ENCODE peak calls at places on chromosomes 5 and 9, in five cellular contexts. M is fibroblast of lung, D is tibial artery, W is A549, Z is neural progenitor cell. A is an unnamed sample.

GRCh38 chr9:98994226-98995058 is 50.7 kb downstream of the COL15A1 start:
- DNase-seq in W (peak), D (no peak), M (no peak), Z (no peak), A (no peak)

GRCh38 chr9:87386490-87386889 is 111.2 kb upstream of the DAPK1 start:
- DNase-seq in Z (no peak), D (no peak), W (peak), M (no peak), A (no peak)

GRCh38 chr5:65144136-65144871 is 337.4 kb downstream of the ADAMTS6 start:
- DNase-seq in W (no peak), D (no peak), M (no peak), Z (no peak), A (no peak)

GRCh38 chr9:3181049-3181953 is 337.4 kb upstream of the PUM3 start:
- DNase-seq in Z (peak), M (no peak), W (peak), D (no peak), A (peak)

GRCh38 chr5:100647461-100648230 is 112.5 kb downstream of the FAM174A start:
- DNase-seq in Z (peak), W (peak), D (peak), M (no peak), A (no peak)

GRCh38 chr9:93827545-93828330 is 127.4 kb downstream of the BARX1 start:
- DNase-seq in M (peak), D (no peak), Z (peak), W (peak), A (peak)

GRCh38 chr9:126545116-126545515 is 68.6 kb upstream of the LMX1B start:
- DNase-seq in W (no peak), D (no peak), Z (no peak), M (no peak), A (no peak)

GRCh38 chr9:21549251-21549765 is 67.2 kb upstream of the IFNE start:
- DNase-seq in M (peak), W (peak), D (no peak), Z (no peak), A (no peak)

GRCh38 chr5:163024936-163025335 is 412.5 kb upstream of the CCNG1 start:
- DNase-seq in D (no peak), M (no peak), Z (no peak), W (no peak), A (no peak)

GRCh38 chr5:175652741-175653663 is 4.9 kb upstream of the HRH2 start:
- DNase-seq in W (no peak), D (no peak), M (no peak), Z (no peak), A (no peak)

GRCh38 chr5:92627186-92627585 is 953.8 kb downstream of the NR2F1-AS1 start:
- DNase-seq in M (no peak), W (no peak), D (no peak), Z (no peak), A (no peak)

GRCh38 chr9:114284316-114285060 is 38.4 kb upstream of the ORM1 start:
- DNase-seq in D (no peak), M (no peak), W (no peak), Z (no peak), A (peak)

GRCh38 chr5:1016476-1016875 is 7.9 kb downstream of the NKD2 start:
- DNase-seq in W (no peak), D (no peak), Z (no peak), M (no peak), A (no peak)

GRCh38 chr9:38160613-38161215 is 91.7 kb upstream of the SHB start:
- DNase-seq in D (peak), Z (peak), M (peak), W (peak), A (peak)

GRCh38 chr5:83048277-83048676 is 28.9 kb downstream of the TMEM167A start:
- DNase-seq in M (no peak), W (no peak), Z (no peak), D (no peak), A (no peak)

GRCh38 chr5:1915316-1915715 is 32.6 kb upstream of the IRX4 start:
- DNase-seq in M (no peak), Z (no peak), D (no peak), W (no peak), A (no peak)

GRCh38 chr9:97923529-97924108 is 1.3 kb upstream of the TRMO start:
- DNase-seq in W (peak), Z (peak), M (peak), D (peak), A (peak)

GRCh38 chr9:113463418-113464285 is at the start of gene RGS3:
- DNase-seq in M (no peak), W (peak), D (no peak), Z (peak), A (no peak)

GRCh38 chr5:128539038-128539429 is 989 bp upstream of the FBN2 start:
- DNase-seq in Z (no peak), W (peak), M (peak), D (no peak), A (no peak)

GRCh38 chr9:4829956-4830355 is 37.2 kb downstream of the RCL1 start:
- DNase-seq in D (no peak), M (peak), Z (no peak), W (no peak), A (no peak)

GRCh38 chr9:127835930-127836586 is 18.4 kb downstream of the ENG start:
- DNase-seq in D (peak), M (peak), Z (no peak), W (no peak), A (no peak)

GRCh38 chr5:179278119-179278518 is 67.1 kb downstream of the ADAMTS2 start:
- DNase-seq in D (no peak), Z (no peak), W (no peak), M (no peak), A (no peak)

GRCh38 chr5:93192107-93192506 is 388.9 kb downstream of the NR2F1-AS1 start:
- DNase-seq in W (peak), Z (no peak), D (no peak), M (peak), A (no peak)

GRCh38 chr5:170293273-170293672 is 4.3 kb downstream of the LCP2 start:
- DNase-seq in Z (no peak), M (no peak), D (peak), W (no peak), A (no peak)

GRCh38 chr5:170296036-170296934 is 1.3 kb downstream of the LCP2 start:
- DNase-seq in Z (no peak), M (no peak), W (no peak), D (no peak), A (no peak)

GRCh38 chr5:170300361-170301013 is 2.9 kb upstream of the LCP2 start:
- DNase-seq in W (no peak), D (no peak), M (no peak), Z (no peak), A (no peak)

GRCh38 chr5:170297589-170298462 is at the start of gene LCP2:
- DNase-seq in Z (no peak), M (no peak), W (no peak), D (no peak), A (no peak)

GRCh38 chr5:170296935-170297588 is 515 bp downstream of the LCP2 start:
- DNase-seq in M (no peak), Z (no peak), W (no peak), D (no peak), A (no peak)
- H3K4me3 ChIP-seq in M (no peak), Z (no peak), W (no peak), D (peak), A (no peak)

DNA sequence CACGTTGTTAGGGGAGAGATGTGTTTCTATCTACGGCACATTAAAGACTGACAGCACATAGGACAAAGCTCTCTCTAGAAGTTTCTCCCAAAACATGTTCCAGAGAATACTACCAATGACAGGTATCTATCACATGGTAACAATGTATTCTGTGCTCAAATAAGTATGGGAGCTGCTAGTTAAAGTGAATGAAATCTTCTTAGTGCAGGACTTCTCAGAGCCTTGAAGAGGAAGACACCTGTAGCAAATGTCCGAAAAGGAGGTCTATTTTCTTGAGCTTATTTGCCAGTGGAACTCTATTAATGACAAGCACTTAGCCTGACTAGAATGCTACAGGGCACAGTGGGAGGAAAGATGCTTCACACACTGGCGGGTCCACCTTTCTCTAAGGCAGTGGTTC is 137.4 kb downstream of the ENTREP1 start:
- DNase-seq in D (no peak), Z (no peak), M (no peak), W (no peak), A (no peak)
- H3K27ac ChIP-seq in D (no peak), Z (no peak), M (no peak), W (no peak), A (no peak)

DNA sequence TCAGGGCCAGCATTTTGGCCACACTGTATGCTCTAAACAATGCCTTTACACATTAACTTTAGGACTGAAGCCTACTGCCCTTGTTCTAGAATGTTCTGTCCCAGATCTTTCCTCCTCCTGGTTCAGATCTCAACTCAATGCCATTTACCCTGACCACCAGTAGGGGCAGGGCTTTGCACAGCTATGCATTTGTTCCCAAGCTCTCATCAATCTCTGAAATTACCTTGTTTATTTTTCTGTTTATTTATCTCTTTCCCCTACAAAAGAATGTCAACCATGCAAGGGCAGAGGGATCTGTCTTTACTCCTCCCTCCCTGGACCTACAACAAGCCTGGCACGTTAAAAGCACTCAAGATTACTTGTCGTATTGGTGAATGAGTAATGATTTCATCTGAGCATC is 612.9 kb downstream of the BNC2 start:
- DNase-seq in D (no peak), W (peak), M (no peak), Z (peak), A (no peak)
- TF ChIP-seq CTCF in D (peak), W (peak), M (peak), Z (peak), A (peak)

DNA sequence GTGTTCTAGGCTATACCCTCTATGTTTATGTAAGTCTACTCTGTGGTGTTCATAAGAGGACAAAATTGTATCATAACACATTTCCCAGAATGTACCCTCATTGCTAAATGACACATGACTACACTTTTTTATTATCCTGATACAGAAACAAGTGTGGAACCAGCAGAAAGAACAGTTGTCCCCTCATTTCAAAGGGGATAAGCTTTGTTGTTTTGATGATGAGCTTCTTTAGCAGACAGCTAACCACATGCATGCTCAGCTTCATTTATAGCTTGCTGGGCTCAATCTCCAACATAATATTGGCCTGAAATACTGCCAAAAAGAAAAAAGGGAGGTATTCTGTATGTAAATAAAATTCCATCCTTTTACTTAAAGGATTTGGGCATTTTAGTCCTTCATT is 120.3 kb downstream of the SPATA31D1 start:
- DNase-seq in Z (no peak), W (no peak), D (no peak), M (no peak), A (no peak)
- H3K4me3 ChIP-seq in Z (no peak), W (no peak), D (no peak), M (no peak), A (no peak)

GRCh38 chr9:71734953-71735352 is 33.4 kb downstream of the CEMIP2 start:
- DNase-seq in Z (no peak), D (no peak), M (peak), W (no peak), A (no peak)
- H3K27ac ChIP-seq in Z (no peak), D (no peak), M (no peak), W (peak), A (no peak)

GRCh38 chr5:90421136-90421535 is 11.6 kb upstream of the CETN3 start:
- DNase-seq in M (peak), Z (peak), W (peak), D (no peak), A (no peak)
- TF ChIP-seq CTCF in M (no peak), Z (peak), W (peak), D (no peak), A (peak)

DNA sequence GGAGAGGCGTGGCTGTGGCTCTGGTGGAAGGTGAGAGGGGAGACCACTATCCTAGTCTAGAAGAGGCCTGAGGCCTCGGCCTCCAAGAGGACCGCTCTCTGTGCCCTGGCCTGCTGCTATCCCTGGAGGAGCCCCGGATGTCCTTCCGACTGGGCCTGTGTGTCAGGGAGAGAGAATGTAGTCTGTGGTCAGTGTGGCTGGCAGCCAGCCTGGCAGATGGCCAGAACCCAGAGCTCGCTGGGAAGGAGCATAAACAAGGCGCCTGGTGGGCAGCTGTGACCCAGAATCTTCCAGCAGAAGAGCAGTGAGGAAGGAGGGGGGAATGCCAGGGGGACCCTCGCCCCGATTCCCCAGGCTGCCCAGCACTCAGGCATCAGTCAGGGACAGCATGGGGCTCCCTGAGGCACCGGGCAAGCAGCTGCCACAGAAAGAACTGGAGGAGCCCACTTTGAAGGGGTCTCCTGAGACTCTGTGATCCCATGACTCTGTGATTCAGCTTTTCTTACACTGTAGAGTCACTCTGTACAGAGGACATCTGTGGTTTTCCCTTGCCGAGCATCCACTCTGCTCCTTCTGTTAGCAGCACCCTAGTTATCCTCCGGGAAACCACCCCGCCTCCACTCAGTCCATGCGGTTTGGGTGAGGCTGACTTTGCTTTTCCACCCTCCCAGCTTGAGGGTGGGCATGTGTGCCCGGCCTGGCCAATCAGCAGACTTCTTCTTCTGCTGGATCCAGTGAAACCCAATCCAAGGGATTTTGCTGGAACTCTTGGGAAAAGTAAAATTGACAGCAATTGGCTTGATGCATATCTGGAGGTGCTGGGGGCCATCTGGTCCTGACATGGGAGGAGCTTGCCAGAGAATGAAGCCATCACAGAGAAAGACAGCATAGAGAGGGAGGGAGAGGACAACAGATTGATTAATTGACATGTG is 46.2 kb upstream of the PWWP2A start:
- DNase-seq in Z (peak), W (peak), M (peak), D (peak), A (peak)
- H3K4me3 ChIP-seq in Z (no peak), W (peak), M (no peak), D (peak), A (peak)

DNA sequence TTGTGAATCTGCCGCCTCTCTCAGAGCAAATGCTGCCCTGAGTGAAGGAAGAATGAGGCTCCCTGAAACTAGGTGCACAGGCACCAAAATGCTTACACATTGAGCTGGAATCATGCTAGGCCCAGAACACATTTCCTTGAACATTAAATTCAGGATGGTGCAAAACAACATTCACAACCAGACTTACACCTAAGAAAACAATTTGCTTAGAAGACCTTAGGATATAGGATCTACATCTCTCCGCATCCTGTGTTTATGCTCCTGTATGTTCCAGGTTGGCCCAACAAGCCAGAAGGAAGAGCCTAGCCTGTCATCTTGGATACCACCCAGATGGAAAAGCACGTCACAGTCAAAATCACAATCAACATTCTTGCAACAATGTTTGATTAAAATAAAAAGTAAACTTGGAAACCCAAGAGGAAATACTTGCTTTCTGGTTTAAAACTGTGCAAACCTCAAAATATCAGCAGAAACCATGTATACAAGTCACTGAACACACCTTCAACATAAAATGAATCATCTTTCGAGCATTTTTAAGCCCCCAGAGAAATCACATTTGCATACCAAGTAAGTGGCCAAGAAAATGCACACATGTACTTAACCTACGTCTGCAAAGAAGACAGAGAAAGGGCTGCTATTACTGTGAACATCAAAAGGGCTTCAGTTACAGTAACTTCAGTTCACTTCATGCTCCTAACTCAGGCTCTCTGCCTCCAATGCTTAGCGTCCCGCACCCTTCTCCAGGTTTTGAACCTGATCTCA is 1.6 kb downstream of the ENC1 start:
- DNase-seq in M (peak), D (no peak), Z (no peak), W (no peak), A (no peak)
- H3K27ac ChIP-seq in M (peak), D (no peak), Z (no peak), W (peak), A (peak)

DNA sequence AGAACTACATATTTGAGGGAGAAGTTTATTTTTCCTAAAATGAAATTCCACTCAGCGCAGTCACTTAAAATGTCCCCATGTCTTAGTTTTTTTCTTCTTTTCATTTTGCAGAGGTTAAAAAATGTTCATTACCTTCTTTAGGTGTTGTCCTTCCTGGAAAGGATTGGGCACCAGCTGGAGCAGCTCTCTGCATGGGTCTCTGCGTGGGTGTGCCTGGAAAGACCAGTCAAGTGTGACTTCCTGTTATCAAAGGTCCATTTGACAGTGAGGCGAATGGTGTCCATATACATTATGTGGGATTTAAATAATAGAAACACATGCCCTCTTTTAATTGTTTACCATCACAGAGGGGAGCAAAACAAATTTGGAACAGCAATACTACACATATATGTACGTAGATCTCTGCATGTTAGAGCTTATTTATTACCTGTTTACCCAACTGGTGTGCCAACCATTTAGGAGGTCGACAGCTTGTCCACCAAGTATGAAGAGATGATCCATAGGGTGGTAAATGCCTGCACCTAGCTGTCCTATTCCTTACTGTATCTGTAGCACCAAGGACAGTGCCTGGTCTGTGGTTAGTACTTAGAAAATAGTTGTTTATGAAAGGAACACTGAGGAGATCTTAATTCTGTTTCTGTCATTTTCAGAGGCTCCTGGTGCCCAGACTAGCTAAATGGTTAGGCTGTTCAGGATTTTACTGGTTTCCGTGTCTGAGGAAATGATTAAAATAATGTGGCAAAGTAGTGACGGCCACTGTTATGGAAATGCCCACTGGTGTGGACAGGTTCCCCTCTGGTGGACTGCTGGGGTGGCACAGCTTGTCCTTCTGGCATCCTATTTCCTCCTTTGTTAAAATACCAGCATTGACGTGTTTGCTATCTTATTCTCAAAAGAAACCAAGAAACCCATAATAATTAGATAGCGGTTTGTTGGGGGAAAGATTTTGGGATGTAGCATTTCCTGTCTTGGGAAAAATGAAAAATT is 200.4 kb downstream of the MAST4 start:
- DNase-seq in D (no peak), Z (no peak), W (peak), M (peak), A (peak)
- TF ChIP-seq CTCF in D (no peak), Z (peak), W (no peak), M (peak), A (peak)